ENCODE peak calls at places on chromosomes 11 and 22, in ten cellular contexts. E is CD8-positive, alpha-beta memory T cell; K is iPS-NIHi11; T is NCI-H1105; L is NCI-H2029 treated with DMSO at 0.1 percent for 48 hours; A is NCI-H2081 treated with DMSO at 0.1 percent for 48 hours; P is LHCN-M2; F is Kasumi-1; S is activated CD4-positive, alpha-beta T cell treated with anti-CD3 and anti-CD28 coated beads for 48 hours; Q is H9. R is an unnamed sample.

GRCh38 chr11:58179648-58180047 is 9.2 kb upstream of the OR9Q2 start:
- DNase-seq in E (no peak), K (no peak), T (no peak), L (no peak), A (no peak), P (no peak), F (no peak), S (peak; percentile 2), Q (no peak), R (no peak)

GRCh38 chr11:35954205-35954604 is 10.3 kb downstream of the LDLRAD3 start:
- DNase-seq in E (no peak), K (no peak), T (no peak), L (no peak), A (no peak), P (no peak), F (no peak), S (no peak), Q (no peak), R (no peak)

GRCh38 chr11:43327987-43328386 is 16.2 kb downstream of the API5 start:
- DNase-seq in E (no peak), K (no peak), T (peak; percentile 4), L (no peak), A (no peak), P (peak; percentile 85), F (no peak), S (no peak), Q (no peak), R (peak; percentile 14)

GRCh38 chr11:2314136-2314524 is 12.3 kb downstream of the TSPAN32 start:
- DNase-seq in E (no peak), K (no peak), T (no peak), L (no peak), A (no peak), P (no peak), F (no peak), S (no peak), Q (no peak), R (no peak)

GRCh38 chr11:74318241-74318932 is 6.9 kb upstream of the P4HA3 start:
- DNase-seq in E (no peak), K (no peak), T (no peak), L (no peak), A (no peak), P (peak; percentile 70), F (no peak), S (no peak), Q (no peak), R (peak; percentile 14)

GRCh38 chr11:8354622-8355417 is 91.1 kb upstream of the LMO1 start:
- DNase-seq in E (no peak), K (peak; percentile 46), T (peak; percentile 84), L (no peak), A (peak; percentile 18), P (no peak), F (no peak), S (no peak), Q (no peak), R (no peak)

GRCh38 chr11:123018702-123019101 is 37.1 kb upstream of the BSX start:
- DNase-seq in E (no peak), K (no peak), T (no peak), L (no peak), A (no peak), P (no peak), F (no peak), S (no peak), Q (no peak), R (no peak)

GRCh38 chr22:20430641-20431519 is 6.7 kb downstream of the SCARF2 start:
- DNase-seq in E (peak; percentile 35), K (peak; percentile 84), T (peak; percentile 51), L (no peak), A (no peak), P (no peak), F (peak; percentile 34), S (peak; percentile 80), Q (peak; percentile 69), R (no peak)

GRCh38 chr22:19641254-19641982 is 72.9 kb upstream of the SEPTIN5 start:
- DNase-seq in E (no peak), K (peak; percentile 83), T (no peak), L (peak; percentile 6), A (no peak), P (no peak), F (no peak), S (peak; percentile 15), Q (peak; percentile 88), R (no peak)

GRCh38 chr11:125166903-125167291 is 2.3 kb downstream of the PKNOX2 start:
- DNase-seq in E (no peak), K (no peak), T (no peak), L (no peak), A (no peak), P (no peak), F (no peak), S (no peak), Q (no peak), R (no peak)

GRCh38 chr11:3052109-3052479 is 5.1 kb downstream of the CARS1 start:
- DNase-seq in E (no peak), K (no peak), T (peak; percentile 95), L (no peak), A (no peak), P (no peak), F (no peak), S (no peak), Q (no peak), R (no peak)

GRCh38 chr22:18952022-18952421 is 15.9 kb upstream of the PRODH start:
- DNase-seq in E (no peak), K (no peak), T (no peak), L (no peak), A (no peak), P (no peak), F (no peak), S (no peak), Q (no peak), R (no peak)

GRCh38 chr11:15672822-15673221 is 558.1 kb downstream of the INSC start:
- DNase-seq in E (no peak), K (no peak), T (no peak), L (no peak), A (no peak), P (no peak), F (no peak), S (no peak), Q (no peak), R (no peak)

GRCh38 chr11:64385953-64386704 is 27.2 kb downstream of the RPS6KA4 start:
- DNase-seq in E (no peak), K (no peak), T (no peak), L (no peak), A (no peak), P (peak; percentile 19), F (no peak), S (no peak), Q (no peak), R (no peak)

R was measured in GM03348.